ENCODE peak calls at places on chromosomes 12 and 14, in seven cellular contexts. One of them, this sample, is unnamed.

GRCh38 chr12:52203126-52203921 is 11.5 kb upstream of the KRT80 start:
- DNase-seq in MCF 10A: peak
- DNase-seq in renal cortical epithelial cell: peak
- DNase-seq in T-cell: no peak
- DNase-seq in lung: peak
- DNase-seq in Calu3: peak
- DNase-seq in NCI-H1092: peak
- DNase-seq in this sample: no peak

GRCh38 chr12:91732086-91732485 is 413.6 kb downstream of the BTG1 start:
- DNase-seq in MCF 10A: peak
- DNase-seq in renal cortical epithelial cell: peak
- DNase-seq in T-cell: no peak
- DNase-seq in lung: no peak
- DNase-seq in Calu3: no peak
- DNase-seq in NCI-H1092: no peak
- DNase-seq in this sample: no peak

GRCh38 chr12:8662592-8662991 is at the start of gene MFAP5:
- DNase-seq in MCF 10A: no peak
- DNase-seq in renal cortical epithelial cell: peak
- DNase-seq in T-cell: no peak
- DNase-seq in lung: no peak
- DNase-seq in Calu3: no peak
- DNase-seq in NCI-H1092: no peak
- DNase-seq in this sample: no peak

GRCh38 chr12:105060715-105061378 is 23.4 kb downstream of the ALDH1L2 start:
- DNase-seq in MCF 10A: peak
- DNase-seq in renal cortical epithelial cell: peak
- DNase-seq in T-cell: no peak
- DNase-seq in lung: no peak
- DNase-seq in Calu3: no peak
- DNase-seq in NCI-H1092: no peak
- DNase-seq in this sample: no peak

GRCh38 chr12:101685121-101685520 is 12.3 kb upstream of the CHPT1 start:
- DNase-seq in MCF 10A: no peak
- DNase-seq in renal cortical epithelial cell: peak
- DNase-seq in T-cell: no peak
- DNase-seq in lung: no peak
- DNase-seq in Calu3: no peak
- DNase-seq in NCI-H1092: no peak
- DNase-seq in this sample: no peak

GRCh38 chr12:49920241-49920914 is 16.7 kb upstream of the FAIM2 start:
- DNase-seq in MCF 10A: peak
- DNase-seq in renal cortical epithelial cell: peak
- DNase-seq in T-cell: no peak
- DNase-seq in lung: no peak
- DNase-seq in Calu3: peak
- DNase-seq in NCI-H1092: no peak
- DNase-seq in this sample: no peak

GRCh38 chr14:68791078-68791983 is 1.5 kb downstream of the ZFP36L1 start:
- DNase-seq in MCF 10A: peak
- DNase-seq in renal cortical epithelial cell: no peak
- DNase-seq in T-cell: no peak
- DNase-seq in lung: no peak
- DNase-seq in Calu3: peak
- DNase-seq in NCI-H1092: no peak
- DNase-seq in this sample: no peak

GRCh38 chr12:49671051-49671765 is 36.0 kb downstream of the FMNL3 start:
- DNase-seq in MCF 10A: no peak
- DNase-seq in renal cortical epithelial cell: no peak
- DNase-seq in T-cell: peak
- DNase-seq in lung: no peak
- DNase-seq in Calu3: no peak
- DNase-seq in NCI-H1092: no peak
- DNase-seq in this sample: no peak

GRCh38 chr12:68180792-68181744 is 21.5 kb upstream of the IFNG start:
- DNase-seq in MCF 10A: no peak
- DNase-seq in renal cortical epithelial cell: peak
- DNase-seq in T-cell: no peak
- DNase-seq in lung: no peak
- DNase-seq in Calu3: no peak
- DNase-seq in NCI-H1092: no peak
- DNase-seq in this sample: no peak

GRCh38 chr12:111248981-111249380 is 119.9 kb downstream of the PHETA1 start:
- DNase-seq in MCF 10A: peak
- DNase-seq in renal cortical epithelial cell: no peak
- DNase-seq in T-cell: no peak
- DNase-seq in lung: no peak
- DNase-seq in Calu3: no peak
- DNase-seq in NCI-H1092: no peak
- DNase-seq in this sample: no peak

GRCh38 chr12:4052691-4053090 is 179.5 kb upstream of the PARP11 start:
- DNase-seq in MCF 10A: peak
- DNase-seq in renal cortical epithelial cell: no peak
- DNase-seq in T-cell: no peak
- DNase-seq in lung: no peak
- DNase-seq in Calu3: no peak
- DNase-seq in NCI-H1092: no peak
- DNase-seq in this sample: no peak

GRCh38 chr12:130754234-130755001 is 38.3 kb upstream of the RIMBP2 start:
- DNase-seq in MCF 10A: no peak
- DNase-seq in renal cortical epithelial cell: no peak
- DNase-seq in T-cell: no peak
- DNase-seq in lung: no peak
- DNase-seq in Calu3: no peak
- DNase-seq in NCI-H1092: no peak
- DNase-seq in this sample: no peak

GRCh38 chr14:75280448-75280830 is 1.8 kb downstream of the FOS start:
- DNase-seq in MCF 10A: no peak
- DNase-seq in renal cortical epithelial cell: no peak
- DNase-seq in T-cell: no peak
- DNase-seq in lung: no peak
- DNase-seq in Calu3: no peak
- DNase-seq in NCI-H1092: no peak
- DNase-seq in this sample: no peak

GRCh38 chr14:35400707-35401421 is 3.7 kb downstream of the NFKBIA start:
- DNase-seq in MCF 10A: peak
- DNase-seq in renal cortical epithelial cell: no peak
- DNase-seq in T-cell: no peak
- DNase-seq in lung: no peak
- DNase-seq in Calu3: no peak
- DNase-seq in NCI-H1092: no peak
- DNase-seq in this sample: no peak

GRCh38 chr12:74286254-74286653 is 251.4 kb upstream of the ATXN7L3B start:
- DNase-seq in MCF 10A: no peak
- DNase-seq in renal cortical epithelial cell: no peak
- DNase-seq in T-cell: no peak
- DNase-seq in lung: no peak
- DNase-seq in Calu3: no peak
- DNase-seq in NCI-H1092: no peak
- DNase-seq in this sample: no peak

GRCh38 chr12:123744836-123745235 is 17.3 kb upstream of the DNAH10 start:
- DNase-seq in MCF 10A: peak
- DNase-seq in renal cortical epithelial cell: no peak
- DNase-seq in T-cell: no peak
- DNase-seq in lung: no peak
- DNase-seq in Calu3: no peak
- DNase-seq in NCI-H1092: no peak
- DNase-seq in this sample: no peak

GRCh38 chr12:112759786-112760185 is 31.8 kb upstream of the RPH3A start:
- DNase-seq in MCF 10A: no peak
- DNase-seq in renal cortical epithelial cell: no peak
- DNase-seq in T-cell: no peak
- DNase-seq in lung: no peak
- DNase-seq in Calu3: peak
- DNase-seq in NCI-H1092: no peak
- DNase-seq in this sample: no peak

GRCh38 chr12:98743362-98743953 is 98.4 kb downstream of the APAF1 start:
- DNase-seq in MCF 10A: peak
- DNase-seq in renal cortical epithelial cell: no peak
- DNase-seq in T-cell: no peak
- DNase-seq in lung: no peak
- DNase-seq in Calu3: peak
- DNase-seq in NCI-H1092: no peak
- DNase-seq in this sample: no peak

GRCh38 chr12:104064842-104065441 is 611 bp downstream of the HCFC2 start:
- DNase-seq in MCF 10A: peak
- DNase-seq in renal cortical epithelial cell: no peak
- DNase-seq in T-cell: no peak
- DNase-seq in lung: no peak
- DNase-seq in Calu3: no peak
- DNase-seq in NCI-H1092: no peak
- DNase-seq in this sample: no peak

GRCh38 chr14:21155963-21156362 is at the start of gene OR5AU1:
- DNase-seq in MCF 10A: no peak
- DNase-seq in renal cortical epithelial cell: no peak
- DNase-seq in T-cell: no peak
- DNase-seq in lung: no peak
- DNase-seq in Calu3: no peak
- DNase-seq in NCI-H1092: no peak
- DNase-seq in this sample: no peak

GRCh38 chr14:103909531-103910261 is 18.6 kb upstream of the TDRD9 start:
- DNase-seq in MCF 10A: no peak
- DNase-seq in renal cortical epithelial cell: no peak
- DNase-seq in T-cell: no peak
- DNase-seq in lung: no peak
- DNase-seq in Calu3: no peak
- DNase-seq in NCI-H1092: no peak
- DNase-seq in this sample: no peak

GRCh38 chr14:99507860-99508640 is 26.8 kb downstream of the CCNK start:
- DNase-seq in MCF 10A: no peak
- DNase-seq in renal cortical epithelial cell: no peak
- DNase-seq in T-cell: no peak
- DNase-seq in lung: peak
- DNase-seq in Calu3: no peak
- DNase-seq in NCI-H1092: no peak
- DNase-seq in this sample: no peak

GRCh38 chr12:84077692-84078091 is 834.9 kb downstream of the SLC6A15 start:
- DNase-seq in MCF 10A: no peak
- DNase-seq in renal cortical epithelial cell: no peak
- DNase-seq in T-cell: no peak
- DNase-seq in lung: no peak
- DNase-seq in Calu3: no peak
- DNase-seq in NCI-H1092: no peak
- DNase-seq in this sample: no peak

GRCh38 chr14:64539186-64539552 is 1.4 kb upstream of the HSPA2 start:
- DNase-seq in MCF 10A: no peak
- DNase-seq in renal cortical epithelial cell: peak
- DNase-seq in T-cell: no peak
- DNase-seq in lung: no peak
- DNase-seq in Calu3: no peak
- DNase-seq in NCI-H1092: no peak
- DNase-seq in this sample: no peak

GRCh38 chr12:122659579-122659978 is 43.6 kb downstream of the HCAR2 start:
- DNase-seq in MCF 10A: no peak
- DNase-seq in renal cortical epithelial cell: peak
- DNase-seq in T-cell: no peak
- DNase-seq in lung: no peak
- DNase-seq in Calu3: no peak
- DNase-seq in NCI-H1092: no peak
- DNase-seq in this sample: no peak

GRCh38 chr12:29907486-29907885 is 123.7 kb upstream of the TMTC1 start:
- DNase-seq in MCF 10A: no peak
- DNase-seq in renal cortical epithelial cell: no peak
- DNase-seq in T-cell: no peak
- DNase-seq in lung: no peak
- DNase-seq in Calu3: no peak
- DNase-seq in NCI-H1092: no peak
- DNase-seq in this sample: no peak

GRCh38 chr14:50233335-50234250 is 2.2 kb upstream of the SOS2 start:
- DNase-seq in MCF 10A: no peak
- DNase-seq in renal cortical epithelial cell: no peak
- DNase-seq in T-cell: no peak
- DNase-seq in lung: no peak
- DNase-seq in Calu3: no peak
- DNase-seq in NCI-H1092: no peak
- DNase-seq in this sample: peak

GRCh38 chr12:124713436-124714082 is 146.1 kb upstream of the NCOR2 start:
- DNase-seq in MCF 10A: no peak
- DNase-seq in renal cortical epithelial cell: peak
- DNase-seq in T-cell: peak
- DNase-seq in lung: peak
- DNase-seq in Calu3: no peak
- DNase-seq in NCI-H1092: no peak
- DNase-seq in this sample: no peak

GRCh38 chr12:42173961-42174521 is 29.4 kb upstream of the GXYLT1 start:
- DNase-seq in MCF 10A: no peak
- DNase-seq in renal cortical epithelial cell: no peak
- DNase-seq in T-cell: no peak
- DNase-seq in lung: no peak
- DNase-seq in Calu3: no peak
- DNase-seq in NCI-H1092: no peak
- DNase-seq in this sample: no peak

GRCh38 chr12:103455020-103455763 is 40.6 kb downstream of the C12orf42 start:
- DNase-seq in MCF 10A: no peak
- DNase-seq in renal cortical epithelial cell: no peak
- DNase-seq in T-cell: no peak
- DNase-seq in lung: no peak
- DNase-seq in Calu3: no peak
- DNase-seq in NCI-H1092: no peak
- DNase-seq in this sample: no peak

GRCh38 chr12:14664434-14665023 is 31.9 kb downstream of the GUCY2C start:
- DNase-seq in MCF 10A: peak
- DNase-seq in renal cortical epithelial cell: peak
- DNase-seq in T-cell: no peak
- DNase-seq in lung: no peak
- DNase-seq in Calu3: peak
- DNase-seq in NCI-H1092: peak
- DNase-seq in this sample: peak

GRCh38 chr14:71203306-71203705 is 296.0 kb downstream of the PCNX1 start:
- DNase-seq in MCF 10A: no peak
- DNase-seq in renal cortical epithelial cell: peak
- DNase-seq in T-cell: no peak
- DNase-seq in lung: no peak
- DNase-seq in Calu3: no peak
- DNase-seq in NCI-H1092: no peak
- DNase-seq in this sample: no peak

This sample was measured in LNCaP clone FGC.